ENCODE peak calls at places on chromosome 16, in six cellular contexts. One of them, this sample, is unnamed.

GRCh38 chr16:3022697-3023414 is 886 bp downstream of the HCFC1R1 start:
- DNase-seq in M059J: no peak
- DNase-seq in fibroblast of mammary gland: peak
- DNase-seq in activated CD8-positive, alpha-beta T cell treated with anti-CD3 and anti-CD28 coated beads for 36 hours: peak
- DNase-seq in GM12864: no peak
- DNase-seq in brain microvascular endothelial cell: peak
- DNase-seq in this sample: peak

GRCh38 chr16:14168146-14168545 is 97.0 kb downstream of the MRTFB start:
- DNase-seq in activated CD8-positive, alpha-beta T cell treated with anti-CD3 and anti-CD28 coated beads for 36 hours: no peak
- DNase-seq in fibroblast of mammary gland: no peak
- DNase-seq in M059J: no peak
- DNase-seq in GM12864: no peak
- DNase-seq in brain microvascular endothelial cell: no peak
- DNase-seq in this sample: no peak

GRCh38 chr16:17416461-17417221 is 54.1 kb downstream of the XYLT1 start:
- DNase-seq in M059J: peak
- DNase-seq in brain microvascular endothelial cell: no peak
- DNase-seq in fibroblast of mammary gland: peak
- DNase-seq in GM12864: peak
- DNase-seq in activated CD8-positive, alpha-beta T cell treated with anti-CD3 and anti-CD28 coated beads for 36 hours: peak
- DNase-seq in this sample: no peak

GRCh38 chr16:56600398-56600999 is 7.9 kb upstream of the MT2A start:
- DNase-seq in activated CD8-positive, alpha-beta T cell treated with anti-CD3 and anti-CD28 coated beads for 36 hours: peak
- DNase-seq in brain microvascular endothelial cell: peak
- DNase-seq in fibroblast of mammary gland: peak
- DNase-seq in M059J: peak
- DNase-seq in GM12864: no peak
- DNase-seq in this sample: peak

GRCh38 chr16:7722761-7723160 is 390.1 kb downstream of the RBFOX1 start:
- DNase-seq in activated CD8-positive, alpha-beta T cell treated with anti-CD3 and anti-CD28 coated beads for 36 hours: no peak
- DNase-seq in fibroblast of mammary gland: no peak
- DNase-seq in GM12864: no peak
- DNase-seq in brain microvascular endothelial cell: no peak
- DNase-seq in M059J: no peak
- DNase-seq in this sample: no peak

GRCh38 chr16:53504665-53505064 is 1.7 kb upstream of the AKTIP start:
- DNase-seq in fibroblast of mammary gland: peak
- DNase-seq in M059J: peak
- DNase-seq in brain microvascular endothelial cell: peak
- DNase-seq in activated CD8-positive, alpha-beta T cell treated with anti-CD3 and anti-CD28 coated beads for 36 hours: peak
- DNase-seq in GM12864: no peak
- DNase-seq in this sample: no peak

GRCh38 chr16:56789360-56789759 is 59.4 kb downstream of the NUP93 start:
- DNase-seq in fibroblast of mammary gland: peak
- DNase-seq in brain microvascular endothelial cell: peak
- DNase-seq in activated CD8-positive, alpha-beta T cell treated with anti-CD3 and anti-CD28 coated beads for 36 hours: peak
- DNase-seq in M059J: peak
- DNase-seq in GM12864: no peak
- DNase-seq in this sample: peak

GRCh38 chr16:84641643-84642358 is 6.5 kb upstream of the KLHL36 start:
- DNase-seq in GM12864: no peak
- DNase-seq in fibroblast of mammary gland: no peak
- DNase-seq in activated CD8-positive, alpha-beta T cell treated with anti-CD3 and anti-CD28 coated beads for 36 hours: peak
- DNase-seq in M059J: no peak
- DNase-seq in brain microvascular endothelial cell: no peak
- DNase-seq in this sample: no peak

GRCh38 chr16:1763521-1764511 is 7.5 kb downstream of the NME3 start:
- DNase-seq in activated CD8-positive, alpha-beta T cell treated with anti-CD3 and anti-CD28 coated beads for 36 hours: no peak
- DNase-seq in fibroblast of mammary gland: no peak
- DNase-seq in M059J: no peak
- DNase-seq in GM12864: no peak
- DNase-seq in brain microvascular endothelial cell: no peak
- DNase-seq in this sample: no peak

GRCh38 chr16:397736-398332 is 835 bp downstream of the NME4 start:
- DNase-seq in activated CD8-positive, alpha-beta T cell treated with anti-CD3 and anti-CD28 coated beads for 36 hours: peak
- DNase-seq in M059J: peak
- DNase-seq in GM12864: no peak
- DNase-seq in brain microvascular endothelial cell: peak
- DNase-seq in fibroblast of mammary gland: peak
- DNase-seq in this sample: peak

GRCh38 chr16:85675528-85675927 is 13.2 kb downstream of the GINS2 start:
- DNase-seq in M059J: peak
- DNase-seq in GM12864: no peak
- DNase-seq in activated CD8-positive, alpha-beta T cell treated with anti-CD3 and anti-CD28 coated beads for 36 hours: no peak
- DNase-seq in brain microvascular endothelial cell: peak
- DNase-seq in fibroblast of mammary gland: peak
- DNase-seq in this sample: peak

This sample was measured in HFFc6.